ENCODE peak calls at places on chromosomes 16 and 17, in eight cellular contexts. T is GM19239; G is right cardiac atrium; D is effector CD8-positive, alpha-beta T cell; Y is stimulated activated naive CD8-positive, alpha-beta T cell treated with anti-CD3 and anti-CD28 coated beads, Interleukin-15, amount 100 ng/mL, for 72 hours; C is EH; H is heart left ventricle; Z is left ventricle myocardium inferior. E is an unnamed sample.

GRCh38 chr16:53518550-53519416 is 15.8 kb upstream of the AKTIP start:
- DNase-seq in D (peak), Z (no peak), G (peak), H (peak), T (peak), Y (peak), C (peak), E (peak)

GRCh38 chr17:39621523-39622379 is 5.0 kb upstream of the PPP1R1B start:
- DNase-seq in G (peak), H (peak), C (peak), Z (peak), T (peak), Y (peak), D (peak), E (peak)

GRCh38 chr16:57534881-57535658 is 1.3 kb downstream of the CCDC102A start:
- DNase-seq in Z (no peak), T (no peak), D (no peak), H (no peak), Y (no peak), G (no peak), C (no peak), E (no peak)

GRCh38 chr17:8001976-8002645 is at the start of gene GUCY2D:
- DNase-seq in C (no peak), G (no peak), T (no peak), Y (no peak), H (no peak), D (no peak), Z (no peak), E (no peak)

GRCh38 chr16:61149709-61150108 is 886.5 kb downstream of the CDH8 start:
- DNase-seq in T (no peak), G (no peak), Z (no peak), D (no peak), H (no peak), Y (no peak), C (no peak), E (no peak)

GRCh38 chr17:50834126-50834785 is 1.1 kb upstream of the WFIKKN2 start:
- DNase-seq in C (no peak), H (no peak), Y (no peak), Z (no peak), G (no peak), T (no peak), D (no peak), E (no peak)

GRCh38 chr16:56814537-56815432 is 50.2 kb upstream of the SLC12A3 start:
- DNase-seq in G (no peak), Z (no peak), T (no peak), Y (no peak), D (no peak), C (peak), H (no peak), E (no peak)

GRCh38 chr17:81400154-81400938 is 5.1 kb downstream of the BAHCC1 start:
- DNase-seq in T (no peak), Z (peak), H (peak), Y (no peak), D (no peak), G (no peak), C (peak), E (no peak)

GRCh38 chr17:4230142-4230541 is 33.6 kb downstream of the ANKFY1 start:
- DNase-seq in H (peak), G (no peak), C (peak), D (no peak), T (no peak), Y (no peak), Z (no peak), E (no peak)

GRCh38 chr16:8620535-8620934 is 963 bp upstream of the METTL22 start:
- DNase-seq in C (peak), D (no peak), Y (no peak), H (no peak), T (no peak), Z (no peak), G (no peak), E (no peak)

GRCh38 chr17:44210342-44211192 is 8.9 kb downstream of the UBTF start:
- DNase-seq in G (peak), Z (peak), Y (peak), H (peak), D (peak), C (peak), T (peak), E (peak)

GRCh38 chr16:84329849-84330684 is 35.4 kb downstream of the WFDC1 start:
- DNase-seq in D (no peak), Y (no peak), G (no peak), C (no peak), Z (no peak), T (no peak), H (no peak), E (no peak)

GRCh38 chr17:40648326-40648968 is 829 bp upstream of the SMARCE1 start:
- DNase-seq in Y (no peak), G (no peak), H (no peak), C (peak), T (no peak), Z (peak), D (no peak), E (no peak)

GRCh38 chr17:42107597-42108576 is 4.6 kb downstream of the DHX58 start:
- DNase-seq in Y (peak), C (peak), H (peak), G (peak), Z (peak), T (peak), D (peak), E (peak)

GRCh38 chr16:17370233-17371013 is 100.3 kb downstream of the XYLT1 start:
- DNase-seq in D (no peak), H (no peak), Z (no peak), C (peak), G (no peak), T (no peak), Y (no peak), E (no peak)

GRCh38 chr17:73740370-73740769 is 96.1 kb upstream of the SDK2 start:
- DNase-seq in G (no peak), Y (no peak), Z (no peak), T (no peak), C (no peak), D (no peak), H (no peak), E (no peak)

GRCh38 chr16:74448990-74449389 is 27.7 kb upstream of the CLEC18B start:
- DNase-seq in C (peak), Z (peak), T (no peak), H (peak), D (no peak), Y (no peak), G (peak), E (no peak)

GRCh38 chr17:44547625-44548297 is 9.5 kb upstream of the FZD2 start:
- DNase-seq in D (no peak), Y (no peak), H (peak), T (no peak), C (peak), G (no peak), Z (no peak), E (no peak)

GRCh38 chr17:78315355-78316114 is 44.3 kb downstream of the SOCS3 start:
- DNase-seq in D (no peak), T (peak), C (peak), Z (peak), Y (peak), H (peak), G (peak), E (peak)

GRCh38 chr17:66411498-66411897 is 109.1 kb downstream of the PRKCA start:
- DNase-seq in C (no peak), Y (no peak), D (no peak), Z (no peak), T (no peak), G (no peak), H (no peak), E (no peak)

GRCh38 chr16:51119576-51120288 is 31.3 kb downstream of the SALL1 start:
- DNase-seq in T (no peak), D (no peak), Z (no peak), C (no peak), G (no peak), H (no peak), Y (no peak), E (no peak)

GRCh38 chr17:77885678-77886386 is 72.7 kb upstream of the TNRC6C start:
- DNase-seq in H (no peak), G (no peak), T (no peak), Y (no peak), Z (no peak), D (no peak), C (no peak), E (no peak)

GRCh38 chr16:83953796-83954576 is 946 bp downstream of the OSGIN1 start:
- DNase-seq in H (no peak), Y (peak), Z (no peak), D (no peak), T (peak), G (no peak), C (peak), E (no peak)

GRCh38 chr17:39929657-39930407 is 2.3 kb downstream of the LRRC3C start:
- DNase-seq in C (peak), Y (no peak), G (no peak), H (no peak), T (no peak), D (no peak), Z (no peak), E (no peak)

GRCh38 chr16:67967956-67968439 is 439 bp downstream of the SLC12A4 start:
- DNase-seq in G (peak), Z (peak), Y (peak), T (peak), H (peak), C (peak), D (no peak), E (peak)

GRCh38 chr17:50559674-50560184 is 786 bp upstream of the CACNA1G start:
- DNase-seq in T (no peak), C (peak), G (peak), Y (peak), D (no peak), H (peak), Z (peak), E (no peak)

GRCh38 chr17:56661906-56662305 is 68.4 kb downstream of the NOG start:
- DNase-seq in Z (no peak), Y (no peak), D (no peak), G (no peak), T (no peak), C (no peak), H (no peak), E (no peak)

GRCh38 chr16:1747934-1748333 is 23.4 kb downstream of the NME3 start:
- DNase-seq in G (no peak), D (no peak), C (no peak), Y (no peak), H (no peak), Z (no peak), T (no peak), E (no peak)

GRCh38 chr16:72255785-72256184 is 83.8 kb upstream of the PMFBP1 start:
- DNase-seq in H (no peak), Z (no peak), T (no peak), Y (no peak), D (no peak), C (peak), G (no peak), E (no peak)

GRCh38 chr17:43334744-43335400 is 63.9 kb upstream of the ARL4D start:
- DNase-seq in H (no peak), G (no peak), T (no peak), D (no peak), Y (no peak), C (no peak), Z (no peak), E (no peak)

GRCh38 chr17:45411348-45412105 is 21.1 kb downstream of the ARHGAP27 start:
- DNase-seq in C (no peak), Y (no peak), T (no peak), D (no peak), Z (no peak), G (no peak), H (peak), E (no peak)

GRCh38 chr16:56793504-56793903 is 63.6 kb downstream of the NUP93 start:
- DNase-seq in Z (no peak), G (no peak), T (no peak), H (no peak), C (peak), Y (no peak), D (no peak), E (no peak)

GRCh38 chr16:22618842-22619241 is 108.2 kb downstream of the NPIPB5 start:
- DNase-seq in Z (no peak), C (no peak), H (no peak), Y (no peak), T (no peak), G (no peak), D (no peak), E (no peak)

GRCh38 chr17:47172698-47173565 is 16.2 kb downstream of the CDC27 start:
- DNase-seq in Z (no peak), G (no peak), H (no peak), T (no peak), C (peak), Y (no peak), D (no peak), E (no peak)

GRCh38 chr17:34567665-34568064 is 11.7 kb upstream of the TMEM132E start:
- DNase-seq in D (no peak), G (no peak), Z (no peak), H (no peak), C (peak), Y (no peak), T (no peak), E (no peak)

GRCh38 chr16:9134739-9135138 is 43.3 kb downstream of the HAPSTR1 start:
- DNase-seq in H (peak), Y (peak), T (peak), Z (no peak), C (peak), D (peak), G (peak), E (peak)

GRCh38 chr17:16363749-16364536 is 10.7 kb upstream of the CENPV start:
- DNase-seq in Y (peak), D (peak), Z (peak), T (peak), C (peak), H (peak), G (peak), E (peak)

GRCh38 chr16:23948949-23949392 is 113.2 kb downstream of the PRKCB start:
- DNase-seq in C (no peak), G (no peak), H (no peak), D (peak), Y (peak), T (no peak), Z (no peak), E (peak)

GRCh38 chr17:28982191-28982793 is 23.5 kb downstream of the SEZ6 start:
- DNase-seq in C (peak), Z (no peak), T (peak), D (peak), H (no peak), G (no peak), Y (peak), E (peak)